ENCODE peak calls at places on chromosomes 12 and 14, in nine cellular contexts. O is mucosa of descending colon; S is HCT116; E is PC-3; I is CD8-positive, alpha-beta memory T cell; Z is CD8-positive, alpha-beta T cell; X is aorta; J is suprapubic skin; H is lung. M is an unnamed sample. For H3K9me3, the result is how much of the 10 kb centered on the place peaks cover.

GRCh38 chr12:13114251-13115052 is 11.0 kb upstream of the GSG1 start:
- DNase-seq in X (no peak), Z (no peak), S (no peak), E (no peak), O (no peak), I (no peak), J (no peak), H (no peak), M (no peak)

GRCh38 chr12:11657511-11657910 is 8.0 kb downstream of the ETV6 start:
- DNase-seq in X (no peak), S (no peak), E (no peak), I (no peak), Z (no peak), H (no peak), O (no peak), J (no peak), M (no peak)

GRCh38 chr12:68231707-68232106 is 6.1 kb upstream of the IL26 start:
- DNase-seq in H (no peak), I (no peak), O (no peak), Z (no peak), S (no peak), X (no peak), J (no peak), E (no peak), M (no peak)

GRCh38 chr14:102957222-102957621 is 34.8 kb downstream of the AMN start:
- DNase-seq in X (peak), S (no peak), J (no peak), E (no peak), O (peak), I (no peak), Z (no peak), H (no peak), M (no peak)

GRCh38 chr12:31740618-31741017 is 11.8 kb upstream of the AMN1 start:
- DNase-seq in I (no peak), X (no peak), S (no peak), Z (no peak), E (no peak), H (no peak), O (no peak), J (no peak), M (no peak)

GRCh38 chr14:98296895-98297294 is 975.1 kb downstream of the BCL11B start:
- DNase-seq in Z (no peak), O (no peak), X (no peak), H (no peak), I (no peak), E (no peak), S (no peak), J (no peak), M (no peak)

GRCh38 chr12:95820096-95820703 is 29.6 kb upstream of the NTN4 start:
- DNase-seq in I (no peak), E (peak), O (no peak), H (no peak), Z (no peak), J (no peak), X (no peak), S (peak), M (peak)

GRCh38 chr12:22543246-22544037 is 900 bp downstream of the C2CD5 start:
- DNase-seq in O (peak), E (peak), X (peak), H (peak), J (peak), Z (peak), S (no peak), I (peak), M (peak)

GRCh38 chr14:76050797-76051392 is 65.3 kb downstream of the IFT43 start:
- DNase-seq in O (no peak), J (no peak), Z (peak), S (peak), E (peak), X (no peak), H (peak), I (peak), M (peak)

GRCh38 chr14:53929871-53930685 is 26.5 kb downstream of the BMP4 start:
- DNase-seq in O (no peak), X (no peak), J (no peak), I (no peak), H (no peak), S (peak), Z (no peak), E (peak), M (peak)

GRCh38 chr12:113066806-113067400 is 10.4 kb downstream of the DTX1 start:
- DNase-seq in X (no peak), J (no peak), I (no peak), S (no peak), H (no peak), E (no peak), O (no peak), Z (no peak), M (no peak)

GRCh38 chr12:26845057-26845666 is 12.2 kb upstream of the ITPR2 start:
- DNase-seq in Z (no peak), X (peak), J (peak), S (peak), I (peak), O (no peak), E (peak), H (peak), M (peak)

GRCh38 chr12:51908876-51909592 is 1.7 kb downstream of the ACVRL1 start:
- DNase-seq in J (no peak), O (no peak), E (no peak), H (no peak), X (no peak), I (no peak), Z (no peak), S (no peak), M (no peak)

GRCh38 chr12:70402597-70402996 is 36.5 kb downstream of the KCNMB4 start:
- DNase-seq in S (peak), J (no peak), H (no peak), Z (no peak), I (no peak), O (no peak), E (peak), X (no peak), M (no peak)

GRCh38 chr14:75427482-75428229 is at the start of gene JDP2:
- DNase-seq in Z (peak), O (peak), I (peak), S (peak), X (peak), H (peak), J (peak), E (peak), M (peak)

GRCh38 chr12:26783133-26783531 is 49.9 kb downstream of the ITPR2 start:
- DNase-seq in Z (no peak), S (no peak), X (no peak), J (no peak), I (no peak), O (no peak), H (no peak), E (no peak), M (no peak)

GRCh38 chr12:22334696-22335290 is at the start of gene ST8SIA1:
- DNase-seq in J (peak), H (no peak), S (no peak), O (peak), Z (peak), I (peak), X (peak), E (no peak), M (peak)

GRCh38 chr12:18782827-18783226 is 44.9 kb downstream of the CAPZA3 start:
- DNase-seq in Z (no peak), X (no peak), E (no peak), H (no peak), J (no peak), I (no peak), S (no peak), O (no peak), M (no peak)

GRCh38 chr12:2168808-2169207 is 116.0 kb downstream of the CACNA1C start:
- DNase-seq in H (no peak), Z (no peak), J (peak), O (peak), X (no peak), I (no peak), S (peak), E (peak), M (no peak)

GRCh38 chr12:24044973-24045703 is 95.7 kb upstream of the SOX5 start:
- DNase-seq in E (no peak), H (no peak), I (no peak), X (no peak), Z (no peak), S (no peak), O (no peak), J (no peak), M (no peak)

GRCh38 chr12:75361408-75361807 is 26.9 kb downstream of the GLIPR1L1 start:
- DNase-seq in H (no peak), E (no peak), Z (no peak), I (no peak), J (no peak), X (no peak), O (no peak), S (no peak), M (no peak)

GRCh38 chr12:30999723-31000122 is 73.2 kb downstream of the TSPAN11 start:
- DNase-seq in J (no peak), O (no peak), H (no peak), I (no peak), S (no peak), Z (no peak), X (peak), E (no peak), M (no peak)

GRCh38 chr12:52965337-52965731 is 16.4 kb downstream of the KRT18 start:
- DNase-seq in E (no peak), S (no peak), O (no peak), H (no peak), Z (no peak), X (no peak), J (no peak), I (no peak), M (no peak)

GRCh38 chr12:131390408-131391100 is 320.3 kb upstream of the SFSWAP start:
- DNase-seq in E (peak), Z (no peak), J (no peak), I (no peak), S (peak), X (no peak), H (no peak), O (no peak), M (peak)

GRCh38 chr12:113955109-113955970 is 10.8 kb downstream of the RBM19 start:
- DNase-seq in Z (no peak), X (no peak), H (no peak), S (peak), O (no peak), I (no peak), E (peak), J (no peak), M (no peak)

GRCh38 chr14:94517641-94518257 is 8.5 kb upstream of the SERPINA12 start:
- DNase-seq in O (no peak), I (no peak), J (no peak), S (no peak), X (no peak), Z (no peak), H (no peak), E (no peak), M (no peak)

GRCh38 chr14:96940009-96940408 is 142.8 kb downstream of the VRK1 start:
- DNase-seq in J (no peak), I (no peak), X (no peak), S (no peak), E (peak), O (no peak), H (no peak), Z (no peak), M (no peak)

GRCh38 chr14:74965770-74966153 is 10.4 kb upstream of the PGF start:
- DNase-seq in E (peak), S (no peak), X (peak), J (no peak), O (no peak), H (no peak), Z (no peak), I (no peak), M (no peak)

GRCh38 chr14:28652782-28653181 is 113.8 kb upstream of the FOXG1 start:
- DNase-seq in O (no peak), S (no peak), H (no peak), X (no peak), E (peak), J (no peak), Z (no peak), I (no peak), M (no peak)

GRCh38 chr12:84183576-84183975 is 729.0 kb downstream of the SLC6A15 start:
- DNase-seq in X (no peak), O (no peak), Z (no peak), I (no peak), J (no peak), S (no peak), E (no peak), H (no peak), M (no peak)

GRCh38 chr14:96039633-96040311 is 610 bp downstream of the C14orf132 start:
- DNase-seq in O (no peak), E (no peak), I (no peak), H (no peak), Z (peak), X (peak), J (no peak), S (no peak), M (peak)

GRCh38 chr14:54642950-54643695 is 76.2 kb downstream of the SAMD4A start:
- DNase-seq in H (no peak), O (no peak), J (no peak), X (no peak), S (no peak), E (peak), I (no peak), Z (no peak), M (no peak)

GRCh38 chr12:5085896-5086295 is 42.2 kb downstream of the KCNA5 start:
- DNase-seq in S (no peak), O (no peak), I (no peak), E (peak), J (no peak), X (no peak), H (no peak), Z (no peak), M (no peak)

GRCh38 chr12:3216097-3216496 is 138.9 kb downstream of the TSPAN9 start:
- DNase-seq in I (no peak), J (no peak), Z (no peak), O (no peak), E (no peak), X (no peak), H (no peak), S (no peak), M (no peak)

GRCh38 chr12:113062502-113063395 is 6.2 kb downstream of the DTX1 start:
- DNase-seq in X (no peak), H (no peak), S (no peak), I (no peak), E (no peak), O (no peak), J (no peak), Z (no peak), M (no peak)

GRCh38 chr12:108845696-108846095 is 11.7 kb downstream of the SSH1 start:
- DNase-seq in Z (no peak), J (no peak), X (no peak), O (no peak), I (no peak), S (no peak), E (no peak), H (no peak), M (no peak)

GRCh38 chr12:25384038-25384953 is 133.6 kb upstream of the KRAS start:
- DNase-seq in O (peak), Z (no peak), E (no peak), X (no peak), S (no peak), I (no peak), H (no peak), J (no peak), M (no peak)

DNA sequence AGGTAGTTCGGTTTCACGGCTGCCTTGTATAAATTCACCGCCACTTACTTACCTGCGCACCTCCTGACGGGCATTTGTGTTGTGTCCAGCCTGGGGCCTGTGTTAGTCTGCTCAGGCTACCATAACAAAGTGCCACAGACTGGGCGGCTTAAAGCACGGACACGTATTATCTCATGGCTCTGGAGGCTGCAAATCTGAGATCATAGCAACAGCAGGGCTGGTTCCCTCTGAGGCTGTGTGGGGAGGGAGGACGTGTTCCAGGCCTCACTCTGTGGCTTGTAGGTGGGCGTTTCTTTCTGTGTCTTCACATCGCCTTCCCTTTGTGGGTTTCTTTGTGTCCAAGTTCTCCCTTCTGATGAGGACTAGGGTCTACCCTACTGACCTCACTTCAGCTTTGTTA is 93.5 kb upstream of the FZD10 start:
- DNase-seq in S (no peak), Z (no peak), I (no peak), E (no peak), O (no peak), X (no peak), H (no peak), J (no peak), M (no peak)
- H3K9me3 ChIP-seq in S (under half), Z (under half), I (under half), E (under half), O (under half), X (under half), H (under half), J (under half), M (under half)

GRCh38 chr14:104286496-104286895 is 148.1 kb downstream of the KIF26A start:
- DNase-seq in E (no peak), H (no peak), Z (no peak), O (peak), J (no peak), S (no peak), X (peak), I (no peak), M (no peak)
- H3K9me3 ChIP-seq in E (under half), H (under half), Z (under half), O (under half), J (under half), S (under half), X (under half), I (under half), M (under half)

DNA sequence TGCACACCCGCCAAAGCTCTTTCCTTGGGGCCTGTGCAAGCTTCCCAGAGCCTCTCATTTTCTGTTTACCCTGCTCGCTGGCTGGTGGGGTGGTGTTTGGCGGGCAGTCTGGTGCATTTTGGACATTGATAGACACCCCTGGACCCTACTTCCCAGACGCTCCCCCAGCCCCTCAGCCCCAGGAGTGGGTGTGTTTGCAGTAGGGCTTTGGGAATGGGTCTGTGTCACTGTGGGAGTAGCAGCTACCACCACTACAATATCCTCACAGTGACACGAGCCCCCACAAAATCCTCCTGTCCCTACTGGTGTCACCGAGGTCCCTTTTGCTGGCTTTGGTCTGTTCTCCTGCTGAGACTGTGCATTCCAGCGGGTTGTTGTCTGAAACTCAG is 371.3 kb downstream of the TMEM121 start:
- DNase-seq in S (no peak), Z (no peak), O (peak), I (no peak), H (no peak), J (no peak), X (peak), E (no peak), M (no peak)
- H3K9me3 ChIP-seq in S (under half), Z (under half), O (under half), I (under half), H (under half), J (under half), X (under half), E (under half), M (under half)

DNA sequence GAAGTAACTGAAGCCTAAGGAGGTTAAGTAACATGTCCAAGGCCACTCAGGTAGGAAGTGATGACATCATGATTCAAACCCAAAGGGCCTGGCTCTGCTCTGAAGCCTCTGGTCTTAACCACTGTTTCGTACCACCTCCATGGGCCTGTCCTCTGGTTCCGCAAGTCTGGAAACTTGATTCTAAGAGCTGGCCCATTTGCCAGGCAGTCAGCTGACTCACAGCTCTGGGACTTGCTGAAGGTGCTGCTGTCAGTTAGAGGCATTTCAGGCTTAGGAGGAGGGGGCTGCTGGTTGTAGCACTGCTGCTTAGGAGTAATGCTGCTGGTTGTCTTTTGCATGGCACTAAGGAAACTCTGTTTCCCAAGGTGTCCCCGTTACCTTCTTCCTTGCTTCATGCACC is 7.9 kb downstream of the NRXN3 start:
- DNase-seq in X (no peak), S (no peak), J (no peak), H (no peak), Z (no peak), I (no peak), E (no peak), O (no peak), M (no peak)
- H3K9me3 ChIP-seq in X (under half), S (under half), J (under half), H (under half), Z (under half), I (under half), E (under half), O (under half), M (under half)

DNA sequence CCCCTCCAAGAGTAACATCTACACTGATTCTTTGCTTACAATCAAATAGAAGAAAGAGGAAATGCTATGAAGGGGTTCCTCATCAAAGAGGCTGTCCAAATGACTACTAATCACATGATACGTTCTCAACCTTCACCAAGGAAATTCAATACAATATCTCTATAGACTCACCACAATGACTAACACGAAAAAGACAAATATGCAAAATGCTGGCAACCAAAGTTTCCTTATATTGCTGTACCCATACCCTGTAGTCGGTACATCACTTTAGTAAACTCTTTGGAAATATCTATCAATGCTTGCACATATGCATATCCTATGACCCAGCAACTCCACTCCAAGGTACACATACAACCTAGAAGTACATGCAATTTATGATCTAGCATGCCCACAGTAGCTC is 1296.6 kb downstream of the AACS start:
- DNase-seq in E (peak), I (no peak), Z (no peak), O (no peak), J (no peak), S (no peak), H (no peak), X (no peak), M (no peak)
- H3K9me3 ChIP-seq in E (under half), I (under half), Z (under half), O (under half), J (under half), S (under half), H (under half), X (under half), M (under half)

GRCh38 chr12:126895946-126896520 is 1370.9 kb upstream of the TMEM132C start:
- DNase-seq in I (no peak), E (no peak), Z (no peak), J (no peak), H (no peak), S (no peak), X (no peak), O (no peak), M (no peak)
- H3K9me3 ChIP-seq in I (under half), E (under half), Z (under half), J (under half), H (under half), S (under half), X (under half), O (under half), M (under half)